ENCODE peak calls at places on chromosomes 7 and 10, in seven cellular contexts. V, Q, I, A, E, T and L are unnamed samples.

GRCh38 chr7:157278791-157279678 is 57.8 kb upstream of the DNAJB6 start:
- DNase-seq in V (no peak), Q (no peak), I (no peak), A (no peak), E (no peak), T (peak), L (no peak)

GRCh38 chr10:103479135-103479534 is at the start of gene CALHM3:
- DNase-seq in V (no peak), Q (no peak), I (no peak), A (peak), E (no peak), T (no peak), L (peak)

GRCh38 chr7:119175916-119176627 is 951.6 kb downstream of the ANKRD7 start:
- DNase-seq in V (peak), Q (no peak), I (no peak), A (peak), E (no peak), T (peak), L (peak)

GRCh38 chr10:130775311-130775710 is 536.2 kb downstream of the TCERG1L start:
- DNase-seq in V (no peak), Q (no peak), I (no peak), A (no peak), E (no peak), T (peak), L (no peak)

GRCh38 chr7:119664601-119665000 is 608.4 kb upstream of the KCND2 start:
- DNase-seq in V (no peak), Q (no peak), I (no peak), A (peak), E (no peak), T (no peak), L (peak)

GRCh38 chr10:126634915-126635314 is 35.6 kb downstream of the C10orf90 start:
- DNase-seq in V (no peak), Q (no peak), I (no peak), A (peak), E (no peak), T (no peak), L (peak)

GRCh38 chr10:13915710-13916109 is 328.9 kb downstream of the PRPF18 start:
- DNase-seq in V (no peak), Q (no peak), I (no peak), A (no peak), E (no peak), T (no peak), L (peak)

GRCh38 chr7:127440206-127440605 is 47.7 kb upstream of the ZNF800 start:
- DNase-seq in V (no peak), Q (no peak), I (no peak), A (no peak), E (no peak), T (no peak), L (no peak)

GRCh38 chr7:19816128-19816527 is 42.7 kb upstream of the TMEM196 start:
- DNase-seq in V (no peak), Q (no peak), I (no peak), A (no peak), E (no peak), T (no peak), L (no peak)

GRCh38 chr10:21199501-21199900 is 302.4 kb upstream of the NEBL start:
- DNase-seq in V (no peak), Q (no peak), I (no peak), A (no peak), E (no peak), T (no peak), L (no peak)